ENCODE peak calls at places on chromosomes 6 and 20, in seven cellular contexts. Q, W, U, S, P, I and H are unnamed samples.

GRCh38 chr6:129577691-129578090 is 132.3 kb downstream of the ARHGAP18 start:
- DNase-seq in Q (peak), W (no peak), U (no peak), S (peak), P (no peak), I (no peak), H (no peak)

GRCh38 chr20:53208110-53208908 is 236.2 kb downstream of the TSHZ2 start:
- DNase-seq in Q (no peak), W (no peak), U (no peak), S (no peak), P (no peak), I (no peak), H (no peak)

GRCh38 chr6:43331470-43331869 is 22.8 kb upstream of the CRIP3 start:
- DNase-seq in Q (no peak), W (no peak), U (no peak), S (no peak), P (no peak), I (no peak), H (no peak)

GRCh38 chr6:159615923-159616322 is 77.1 kb downstream of the SOD2 start:
- DNase-seq in Q (no peak), W (no peak), U (no peak), S (no peak), P (no peak), I (no peak), H (no peak)

GRCh38 chr20:17430515-17430914 is 100.7 kb downstream of the BFSP1 start:
- DNase-seq in Q (no peak), W (no peak), U (no peak), S (no peak), P (no peak), I (no peak), H (no peak)

GRCh38 chr6:74170118-74170517 is 474.1 kb downstream of the CD109 start:
- DNase-seq in Q (no peak), W (no peak), U (peak), S (peak), P (peak), I (peak), H (no peak)

GRCh38 chr6:111623046-111623718 is 17.5 kb upstream of the TRAF3IP2 start:
- DNase-seq in Q (no peak), W (no peak), U (no peak), S (no peak), P (no peak), I (no peak), H (no peak)

GRCh38 chr6:79232696-79233462 is 1.6 kb downstream of the HMGN3 start:
- DNase-seq in Q (no peak), W (no peak), U (no peak), S (no peak), P (peak), I (no peak), H (no peak)

GRCh38 chr6:83047065-83047754 is 18.4 kb downstream of the UBE3D start:
- DNase-seq in Q (no peak), W (no peak), U (no peak), S (no peak), P (no peak), I (no peak), H (no peak)

GRCh38 chr6:3451498-3451897 is 5.4 kb downstream of the SLC22A23 start:
- DNase-seq in Q (no peak), W (no peak), U (no peak), S (no peak), P (peak), I (no peak), H (no peak)